ENCODE peak calls at places on chromosomes 13 and 19, in six cellular contexts. H is small intestine; X is effector memory CD4-positive, alpha-beta T cell; W is ovary; F is Caco-2; S is heart right ventricle. Y is an unnamed sample. For H3K36me3, the result is how much of the 10 kb centered on the place peaks cover.

GRCh38 chr19:11453468-11454341 is 18.3 kb downstream of the PRKCSH start:
- DNase-seq in S (no peak), H (no peak), W (no peak), F (no peak), X (no peak), Y (no peak)

GRCh38 chr13:79386125-79386822 is 19.8 kb downstream of the RBM26 start:
- DNase-seq in W (no peak), H (no peak), F (no peak), S (no peak), X (no peak), Y (no peak)

GRCh38 chr13:79098603-79099002 is 307.5 kb downstream of the RBM26 start:
- DNase-seq in W (no peak), X (no peak), F (no peak), H (no peak), S (no peak), Y (no peak)

GRCh38 chr13:22198656-22199217 is 527.9 kb downstream of the FGF9 start:
- DNase-seq in W (no peak), F (no peak), S (no peak), X (no peak), H (no peak), Y (no peak)

GRCh38 chr19:8392017-8392591 is 1.9 kb downstream of the RAB11B start:
- DNase-seq in H (peak), X (no peak), S (peak), F (no peak), W (no peak), Y (no peak)

GRCh38 chr13:46071590-46072249 is 19.2 kb upstream of the ZC3H13 start:
- DNase-seq in S (no peak), W (no peak), H (no peak), X (no peak), F (peak), Y (no peak)

GRCh38 chr13:45821861-45822260 is 29.7 kb downstream of the SIAH3 start:
- DNase-seq in F (no peak), S (no peak), H (no peak), X (no peak), W (no peak), Y (no peak)

GRCh38 chr19:4113398-4114088 is 10.4 kb downstream of the MAP2K2 start:
- DNase-seq in S (no peak), F (no peak), W (no peak), H (no peak), X (no peak), Y (no peak)

GRCh38 chr13:79227418-79227817 is 178.6 kb downstream of the RBM26 start:
- DNase-seq in W (no peak), H (no peak), X (no peak), S (no peak), F (no peak), Y (no peak)

GRCh38 chr19:42091300-42092266 is 15.6 kb downstream of the ZNF574 start:
- DNase-seq in F (no peak), S (no peak), W (no peak), H (peak), X (no peak), Y (peak)

GRCh38 chr13:27101289-27101688 is 70.3 kb downstream of the USP12 start:
- DNase-seq in S (no peak), H (no peak), X (no peak), W (no peak), F (no peak), Y (no peak)
- H3K36me3 ChIP-seq in S (under half), H (under half), X (under half), W (under half), F (under half), Y (under half)

DNA sequence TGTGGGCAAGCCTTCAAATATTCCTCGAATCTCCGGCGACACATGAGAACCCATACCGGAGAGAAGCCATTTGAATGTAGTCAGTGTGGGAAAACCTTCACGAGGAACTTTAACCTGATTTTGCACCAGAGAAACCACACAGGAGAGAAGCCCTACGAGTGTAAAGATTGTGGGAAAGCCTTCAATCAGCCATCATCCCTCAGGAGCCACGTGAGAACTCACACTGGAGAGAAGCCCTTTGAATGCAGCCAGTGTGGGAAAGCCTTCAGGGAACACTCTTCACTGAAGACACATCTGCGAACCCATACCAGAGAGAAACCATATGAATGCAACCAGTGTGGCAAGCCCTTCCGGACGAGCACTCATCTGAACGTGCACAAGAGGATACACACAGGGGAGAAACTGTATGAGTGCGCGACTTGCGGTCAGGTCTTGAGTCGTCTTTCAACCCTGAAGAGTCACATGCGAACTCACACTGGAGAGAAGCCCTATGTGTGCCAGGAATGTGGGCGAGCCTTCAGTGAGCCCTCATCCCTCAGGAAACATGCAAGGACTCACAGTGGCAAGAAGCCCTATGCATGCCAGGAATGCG is 28.8 kb downstream of the ZNF333 start:
- DNase-seq in S (no peak), X (no peak), H (no peak), W (no peak), F (no peak), Y (no peak)
- H3K36me3 ChIP-seq in S (half or more), X (half or more), H (under half), W (under half), F (under half), Y (under half)

DNA sequence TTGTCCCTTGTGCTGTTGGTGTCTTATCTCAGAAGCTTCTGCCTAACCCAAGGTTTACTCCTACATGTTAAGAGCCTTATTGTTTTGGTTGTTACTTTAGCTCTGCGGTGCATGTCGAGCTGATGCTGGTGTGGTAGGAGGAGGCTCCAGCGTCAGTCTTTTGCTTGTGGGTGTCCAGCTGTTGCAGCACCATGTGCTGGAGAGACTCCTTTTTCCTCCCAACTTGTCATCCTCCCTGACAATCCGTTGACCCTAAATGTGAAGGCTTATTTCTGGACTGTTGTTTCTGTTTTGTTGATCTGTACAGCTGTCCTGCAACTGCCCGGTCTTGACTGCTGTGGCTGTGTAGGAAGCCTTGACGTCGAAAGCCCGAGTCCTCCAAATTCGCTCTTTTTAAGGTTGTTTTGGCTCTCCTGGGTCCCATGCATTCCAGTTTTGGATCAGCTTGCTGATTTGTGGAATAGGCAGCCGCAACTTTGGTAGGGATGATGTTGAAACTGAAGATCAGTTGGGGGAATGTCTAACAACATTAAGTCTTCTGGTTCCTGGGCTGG is 15.3 kb downstream of the NAXD start:
- DNase-seq in S (no peak), X (no peak), H (no peak), F (no peak), W (peak), Y (no peak)
- H3K36me3 ChIP-seq in S (half or more), X (under half), H (under half), F (under half), W (under half), Y (under half)

GRCh38 chr13:47957073-47957472 is 44.0 kb downstream of the SUCLA2 start:
- DNase-seq in S (no peak), X (no peak), W (no peak), H (no peak), F (no peak), Y (no peak)
- H3K36me3 ChIP-seq in S (half or more), X (under half), W (under half), H (under half), F (under half), Y (under half)

GRCh38 chr19:16640951-16641350 is 12.9 kb upstream of the MED26 start:
- DNase-seq in S (no peak), W (no peak), X (no peak), H (no peak), F (no peak), Y (no peak)

GRCh38 chr19:16638666-16639065 is 10.7 kb upstream of the MED26 start:
- DNase-seq in S (no peak), W (no peak), F (no peak), H (no peak), X (no peak), Y (no peak)

GRCh38 chr19:16645140-16645539 is 14.8 kb downstream of the SMIM7 start:
- DNase-seq in H (no peak), W (no peak), S (no peak), X (no peak), F (no peak), Y (no peak)

GRCh38 chr19:16637535-16637934 is 9.5 kb upstream of the MED26 start:
- DNase-seq in S (no peak), F (no peak), X (no peak), W (no peak), H (peak), Y (no peak)

GRCh38 chr19:16641695-16642094 is 13.7 kb upstream of the MED26 start:
- DNase-seq in F (no peak), W (no peak), X (no peak), S (no peak), H (no peak), Y (no peak)
- H3K36me3 ChIP-seq in F (under half), W (under half), X (half or more), S (half or more), H (under half), Y (under half)

GRCh38 chr19:15115762-15116615 is 8.8 kb downstream of the SYDE1 start:
- DNase-seq in F (no peak), H (no peak), S (no peak), X (no peak), W (no peak), Y (no peak)

GRCh38 chr19:15114153-15114540 is 6.9 kb downstream of the SYDE1 start:
- DNase-seq in X (no peak), H (no peak), F (no peak), S (no peak), W (no peak), Y (no peak)

GRCh38 chr19:15116856-15117255 is 9.7 kb downstream of the SYDE1 start:
- DNase-seq in H (no peak), F (no peak), W (no peak), S (no peak), X (no peak), Y (no peak)

GRCh38 chr19:15113245-15114152 is 6.3 kb downstream of the SYDE1 start:
- DNase-seq in H (no peak), W (no peak), F (no peak), X (no peak), S (no peak), Y (no peak)

GRCh38 chr19:15115080-15115479 is 7.9 kb downstream of the SYDE1 start:
- DNase-seq in W (peak), F (no peak), H (no peak), X (no peak), S (peak), Y (peak)
- H3K36me3 ChIP-seq in W (under half), F (under half), H (under half), X (under half), S (half or more), Y (under half)

Y was measured in transverse colon.